ENCODE peak calls at places on chromosomes 1 and 21, in six cellular contexts. One of them, this sample, is unnamed.

GRCh38 chr1:114208106-114208505 is 54.4 kb upstream of the SYT6 start:
- DNase-seq in putamen: no peak
- DNase-seq in mesenchymal stem cell: no peak
- DNase-seq in thoracic aorta: no peak
- DNase-seq in body of pancreas: no peak
- DNase-seq in heart left ventricle: no peak
- DNase-seq in this sample: no peak

GRCh38 chr1:26239936-26240335 is 5.9 kb downstream of the CEP85 start:
- DNase-seq in mesenchymal stem cell: no peak
- DNase-seq in body of pancreas: no peak
- DNase-seq in heart left ventricle: no peak
- DNase-seq in putamen: peak
- DNase-seq in thoracic aorta: no peak
- DNase-seq in this sample: no peak

GRCh38 chr1:69814926-69815325 is 247.2 kb downstream of the LRRC7 start:
- DNase-seq in mesenchymal stem cell: peak
- DNase-seq in putamen: no peak
- DNase-seq in thoracic aorta: no peak
- DNase-seq in body of pancreas: no peak
- DNase-seq in heart left ventricle: no peak
- DNase-seq in this sample: no peak

GRCh38 chr1:198657550-198658064 is 18.8 kb downstream of the PTPRC start:
- DNase-seq in heart left ventricle: no peak
- DNase-seq in mesenchymal stem cell: peak
- DNase-seq in thoracic aorta: no peak
- DNase-seq in putamen: no peak
- DNase-seq in body of pancreas: no peak
- DNase-seq in this sample: no peak

GRCh38 chr1:230879781-230880180 is 11.5 kb upstream of the C1orf198 start:
- DNase-seq in mesenchymal stem cell: no peak
- DNase-seq in thoracic aorta: no peak
- DNase-seq in heart left ventricle: no peak
- DNase-seq in body of pancreas: no peak
- DNase-seq in putamen: no peak
- DNase-seq in this sample: no peak

GRCh38 chr1:6603851-6604558 is 1.3 kb upstream of the KLHL21 start:
- DNase-seq in heart left ventricle: peak
- DNase-seq in thoracic aorta: peak
- DNase-seq in mesenchymal stem cell: peak
- DNase-seq in putamen: no peak
- DNase-seq in body of pancreas: peak
- DNase-seq in this sample: peak

GRCh38 chr1:208601569-208601968 is 357.4 kb upstream of the PLXNA2 start:
- DNase-seq in putamen: no peak
- DNase-seq in body of pancreas: no peak
- DNase-seq in thoracic aorta: no peak
- DNase-seq in mesenchymal stem cell: no peak
- DNase-seq in heart left ventricle: no peak
- DNase-seq in this sample: no peak

GRCh38 chr1:108200627-108201106 is 524 bp upstream of the SLC25A24 start:
- DNase-seq in heart left ventricle: no peak
- DNase-seq in mesenchymal stem cell: peak
- DNase-seq in thoracic aorta: peak
- DNase-seq in putamen: peak
- DNase-seq in body of pancreas: peak
- DNase-seq in this sample: peak

GRCh38 chr1:159973350-159973940 is 19.4 kb upstream of the SLAMF9 start:
- DNase-seq in mesenchymal stem cell: no peak
- DNase-seq in heart left ventricle: no peak
- DNase-seq in thoracic aorta: no peak
- DNase-seq in putamen: no peak
- DNase-seq in body of pancreas: no peak
- DNase-seq in this sample: no peak

GRCh38 chr21:25895565-25896205 is 160.9 kb downstream of the GABPA start:
- DNase-seq in heart left ventricle: no peak
- DNase-seq in body of pancreas: no peak
- DNase-seq in putamen: peak
- DNase-seq in mesenchymal stem cell: peak
- DNase-seq in thoracic aorta: no peak
- DNase-seq in this sample: peak

GRCh38 chr1:197972406-197972805 is 55.2 kb downstream of the LHX9 start:
- DNase-seq in body of pancreas: no peak
- DNase-seq in putamen: no peak
- DNase-seq in thoracic aorta: no peak
- DNase-seq in heart left ventricle: no peak
- DNase-seq in mesenchymal stem cell: no peak
- DNase-seq in this sample: no peak

GRCh38 chr1:40977721-40978120 is 1.8 kb upstream of the CTPS1 start:
- DNase-seq in thoracic aorta: no peak
- DNase-seq in body of pancreas: no peak
- DNase-seq in putamen: no peak
- DNase-seq in mesenchymal stem cell: peak
- DNase-seq in heart left ventricle: no peak
- DNase-seq in this sample: no peak

GRCh38 chr1:81937791-81938450 is 137.2 kb downstream of the ADGRL2 start:
- DNase-seq in mesenchymal stem cell: no peak
- DNase-seq in heart left ventricle: no peak
- DNase-seq in body of pancreas: no peak
- DNase-seq in putamen: no peak
- DNase-seq in thoracic aorta: no peak
- DNase-seq in this sample: no peak

GRCh38 chr21:45747802-45748445 is 104.4 kb downstream of the PCBP3 start:
- DNase-seq in body of pancreas: no peak
- DNase-seq in heart left ventricle: no peak
- DNase-seq in mesenchymal stem cell: peak
- DNase-seq in putamen: peak
- DNase-seq in thoracic aorta: no peak
- DNase-seq in this sample: peak

GRCh38 chr1:118247593-118247992 is 62.6 kb upstream of the SPAG17 start:
- DNase-seq in body of pancreas: peak
- DNase-seq in mesenchymal stem cell: peak
- DNase-seq in heart left ventricle: no peak
- DNase-seq in putamen: no peak
- DNase-seq in thoracic aorta: no peak
- DNase-seq in this sample: no peak

GRCh38 chr1:68916227-68916853 is 419.5 kb upstream of the DEPDC1 start:
- DNase-seq in putamen: peak
- DNase-seq in heart left ventricle: no peak
- DNase-seq in thoracic aorta: peak
- DNase-seq in body of pancreas: peak
- DNase-seq in mesenchymal stem cell: peak
- DNase-seq in this sample: no peak

GRCh38 chr1:10252508-10252907 is 42.1 kb downstream of the KIF1B start:
- DNase-seq in thoracic aorta: no peak
- DNase-seq in body of pancreas: no peak
- DNase-seq in mesenchymal stem cell: peak
- DNase-seq in heart left ventricle: no peak
- DNase-seq in putamen: no peak
- DNase-seq in this sample: no peak

GRCh38 chr1:12165342-12165741 is 1.4 kb upstream of the TNFRSF1B start:
- DNase-seq in body of pancreas: no peak
- DNase-seq in putamen: no peak
- DNase-seq in heart left ventricle: no peak
- DNase-seq in mesenchymal stem cell: peak
- DNase-seq in thoracic aorta: no peak
- DNase-seq in this sample: no peak

GRCh38 chr1:65832296-65832695 is 39.6 kb downstream of the PDE4B start:
- DNase-seq in putamen: no peak
- DNase-seq in mesenchymal stem cell: no peak
- DNase-seq in heart left ventricle: no peak
- DNase-seq in thoracic aorta: no peak
- DNase-seq in body of pancreas: no peak
- DNase-seq in this sample: no peak

GRCh38 chr1:228205526-228206436 is 2.1 kb upstream of the OBSCN start:
- DNase-seq in mesenchymal stem cell: no peak
- DNase-seq in heart left ventricle: no peak
- DNase-seq in body of pancreas: no peak
- DNase-seq in thoracic aorta: no peak
- DNase-seq in putamen: no peak
- DNase-seq in this sample: no peak

GRCh38 chr1:6208723-6209660 is 3.1 kb downstream of the RNF207 start:
- DNase-seq in thoracic aorta: no peak
- DNase-seq in putamen: no peak
- DNase-seq in body of pancreas: peak
- DNase-seq in mesenchymal stem cell: peak
- DNase-seq in heart left ventricle: peak
- DNase-seq in this sample: peak

GRCh38 chr1:207805841-207806421 is 54.1 kb downstream of the CD46 start:
- DNase-seq in putamen: peak
- DNase-seq in thoracic aorta: no peak
- DNase-seq in mesenchymal stem cell: peak
- DNase-seq in body of pancreas: peak
- DNase-seq in heart left ventricle: peak
- DNase-seq in this sample: no peak

GRCh38 chr1:47579809-47580208 is 142.0 kb downstream of the FOXD2 start:
- DNase-seq in putamen: no peak
- DNase-seq in body of pancreas: no peak
- DNase-seq in heart left ventricle: no peak
- DNase-seq in thoracic aorta: no peak
- DNase-seq in mesenchymal stem cell: no peak
- DNase-seq in this sample: peak

GRCh38 chr1:78331799-78332198 is 159.0 kb upstream of the PTGFR start:
- DNase-seq in mesenchymal stem cell: no peak
- DNase-seq in body of pancreas: no peak
- DNase-seq in heart left ventricle: no peak
- DNase-seq in thoracic aorta: no peak
- DNase-seq in putamen: no peak
- DNase-seq in this sample: no peak

GRCh38 chr1:14877224-14877623 is 276.3 kb upstream of the TMEM51 start:
- DNase-seq in heart left ventricle: no peak
- DNase-seq in thoracic aorta: no peak
- DNase-seq in mesenchymal stem cell: no peak
- DNase-seq in putamen: no peak
- DNase-seq in body of pancreas: no peak
- DNase-seq in this sample: no peak

GRCh38 chr21:36096398-36097290 is 26.8 kb downstream of the CBR1 start:
- DNase-seq in heart left ventricle: no peak
- DNase-seq in putamen: no peak
- DNase-seq in mesenchymal stem cell: no peak
- DNase-seq in body of pancreas: no peak
- DNase-seq in thoracic aorta: no peak
- DNase-seq in this sample: no peak

GRCh38 chr1:29706936-29707335 is 470.6 kb downstream of the PTPRU start:
- DNase-seq in mesenchymal stem cell: peak
- DNase-seq in heart left ventricle: no peak
- DNase-seq in putamen: no peak
- DNase-seq in thoracic aorta: no peak
- DNase-seq in body of pancreas: peak
- DNase-seq in this sample: peak

GRCh38 chr21:44407493-44407892 is 47.8 kb upstream of the LRRC3 start:
- DNase-seq in thoracic aorta: no peak
- DNase-seq in body of pancreas: no peak
- DNase-seq in mesenchymal stem cell: no peak
- DNase-seq in heart left ventricle: no peak
- DNase-seq in putamen: peak
- DNase-seq in this sample: no peak

GRCh38 chr1:234926574-234927311 is 201.9 kb downstream of the TOMM20 start:
- DNase-seq in putamen: no peak
- DNase-seq in mesenchymal stem cell: peak
- DNase-seq in thoracic aorta: no peak
- DNase-seq in body of pancreas: no peak
- DNase-seq in heart left ventricle: no peak
- DNase-seq in this sample: no peak

GRCh38 chr1:117883620-117884019 is 45.8 kb downstream of the GDAP2 start:
- DNase-seq in body of pancreas: no peak
- DNase-seq in putamen: no peak
- DNase-seq in heart left ventricle: no peak
- DNase-seq in thoracic aorta: no peak
- DNase-seq in mesenchymal stem cell: no peak
- DNase-seq in this sample: no peak

GRCh38 chr1:94702440-94702810 is 117.7 kb upstream of the SLC44A3 start:
- DNase-seq in body of pancreas: peak
- DNase-seq in thoracic aorta: no peak
- DNase-seq in putamen: no peak
- DNase-seq in heart left ventricle: no peak
- DNase-seq in mesenchymal stem cell: peak
- DNase-seq in this sample: no peak

GRCh38 chr1:46202975-46203737 is at the start of gene LURAP1:
- DNase-seq in putamen: peak
- DNase-seq in thoracic aorta: no peak
- DNase-seq in mesenchymal stem cell: peak
- DNase-seq in body of pancreas: no peak
- DNase-seq in heart left ventricle: peak
- DNase-seq in this sample: peak

GRCh38 chr1:35726814-35727433 is 8.2 kb upstream of the C1orf216 start:
- DNase-seq in heart left ventricle: peak
- DNase-seq in thoracic aorta: no peak
- DNase-seq in putamen: peak
- DNase-seq in mesenchymal stem cell: peak
- DNase-seq in body of pancreas: peak
- DNase-seq in this sample: peak

GRCh38 chr1:200893411-200893901 is 1.2 kb upstream of the INAVA start:
- DNase-seq in body of pancreas: no peak
- DNase-seq in putamen: no peak
- DNase-seq in heart left ventricle: no peak
- DNase-seq in mesenchymal stem cell: no peak
- DNase-seq in thoracic aorta: no peak
- DNase-seq in this sample: no peak

GRCh38 chr1:112866151-112866550 is 89.8 kb downstream of the SLC16A1 start:
- DNase-seq in thoracic aorta: no peak
- DNase-seq in body of pancreas: no peak
- DNase-seq in heart left ventricle: no peak
- DNase-seq in mesenchymal stem cell: peak
- DNase-seq in putamen: no peak
- DNase-seq in this sample: no peak

GRCh38 chr21:18985584-18985983 is 582.0 kb upstream of the TMPRSS15 start:
- DNase-seq in heart left ventricle: no peak
- DNase-seq in mesenchymal stem cell: no peak
- DNase-seq in thoracic aorta: no peak
- DNase-seq in body of pancreas: no peak
- DNase-seq in putamen: no peak
- DNase-seq in this sample: no peak